ENCODE peak calls at places on chromosomes 1 and 21, in ten cellular contexts. F is uterus, K is astrocyte, W is A549, U is gastrocnemius medialis, N is transverse colon, D is heart left ventricle, P is cardiac fibroblast, G is AG04450, J is prostate gland. E is an unnamed sample.

GRCh38 chr21:15367061-15367626 is 302.3 kb upstream of the NRIP1 start:
- DNase-seq in F (no peak), K (no peak), W (no peak), U (no peak), N (no peak), D (no peak), P (no peak), G (no peak), J (no peak), E (no peak)

GRCh38 chr1:151369621-151370048 is 2.9 kb downstream of the SELENBP1 start:
- DNase-seq in F (peak), K (no peak), W (no peak), U (no peak), N (peak), D (no peak), P (no peak), G (no peak), J (no peak), E (no peak)

GRCh38 chr1:239262538-239262937 is 123.8 kb upstream of the CHRM3 start:
- DNase-seq in F (no peak), K (no peak), W (no peak), U (no peak), N (no peak), D (no peak), P (no peak), G (no peak), J (no peak), E (no peak)

GRCh38 chr1:188170935-188171334 is 1342.2 kb downstream of the PLA2G4A start:
- DNase-seq in F (no peak), K (no peak), W (no peak), U (no peak), N (no peak), D (no peak), P (no peak), G (no peak), J (no peak), E (no peak)

GRCh38 chr1:207084701-207085180 is 3.9 kb upstream of the C4BPB start:
- DNase-seq in F (no peak), K (peak), W (peak), U (no peak), N (peak), D (peak), P (peak), G (peak), J (peak), E (peak)

GRCh38 chr1:228076796-228077430 is 5.6 kb upstream of the ARF1 start:
- DNase-seq in F (peak), K (no peak), W (no peak), U (no peak), N (peak), D (no peak), P (no peak), G (no peak), J (no peak), E (no peak)

GRCh38 chr1:64650411-64650810 is 94.5 kb upstream of the RAVER2 start:
- DNase-seq in F (no peak), K (peak), W (no peak), U (no peak), N (no peak), D (no peak), P (no peak), G (no peak), J (no peak), E (no peak)

GRCh38 chr1:221740941-221741363 is 937 bp downstream of the DUSP10 start:
- DNase-seq in F (no peak), K (no peak), W (no peak), U (no peak), N (peak), D (no peak), P (peak), G (no peak), J (peak), E (no peak)

GRCh38 chr1:228964178-228964819 is 229.0 kb downstream of the RHOU start:
- DNase-seq in F (peak), K (peak), W (no peak), U (no peak), N (peak), D (no peak), P (peak), G (peak), J (no peak), E (peak)

GRCh38 chr1:51728611-51729155 is 111.8 kb downstream of the OSBPL9 start:
- DNase-seq in F (no peak), K (peak), W (no peak), U (no peak), N (no peak), D (no peak), P (no peak), G (no peak), J (no peak), E (no peak)

GRCh38 chr1:15062479-15063099 is 91.0 kb upstream of the TMEM51 start:
- DNase-seq in F (no peak), K (no peak), W (no peak), U (no peak), N (no peak), D (no peak), P (peak), G (no peak), J (no peak), E (no peak)

GRCh38 chr1:182113879-182114626 is 52.5 kb upstream of the ZNF648 start:
- DNase-seq in F (no peak), K (peak), W (no peak), U (no peak), N (no peak), D (no peak), P (no peak), G (no peak), J (no peak), E (no peak)

GRCh38 chr1:202164271-202165037 is 4.1 kb upstream of the PTPN7 start:
- DNase-seq in F (no peak), K (no peak), W (no peak), U (no peak), N (peak), D (no peak), P (no peak), G (no peak), J (no peak), E (no peak)

GRCh38 chr1:197675475-197676324 is 99.6 kb downstream of the DENND1B start:
- DNase-seq in F (peak), K (no peak), W (no peak), U (peak), N (peak), D (peak), P (peak), G (no peak), J (no peak), E (no peak)

GRCh38 chr1:14320518-14320917 is 278.0 kb upstream of the KAZN start:
- DNase-seq in F (no peak), K (peak), W (no peak), U (no peak), N (no peak), D (no peak), P (peak), G (no peak), J (no peak), E (no peak)

GRCh38 chr1:111672338-111672737 is 52.7 kb downstream of the RAP1A start:
- DNase-seq in F (no peak), K (no peak), W (no peak), U (no peak), N (no peak), D (no peak), P (peak), G (peak), J (no peak), E (peak)

DNA sequence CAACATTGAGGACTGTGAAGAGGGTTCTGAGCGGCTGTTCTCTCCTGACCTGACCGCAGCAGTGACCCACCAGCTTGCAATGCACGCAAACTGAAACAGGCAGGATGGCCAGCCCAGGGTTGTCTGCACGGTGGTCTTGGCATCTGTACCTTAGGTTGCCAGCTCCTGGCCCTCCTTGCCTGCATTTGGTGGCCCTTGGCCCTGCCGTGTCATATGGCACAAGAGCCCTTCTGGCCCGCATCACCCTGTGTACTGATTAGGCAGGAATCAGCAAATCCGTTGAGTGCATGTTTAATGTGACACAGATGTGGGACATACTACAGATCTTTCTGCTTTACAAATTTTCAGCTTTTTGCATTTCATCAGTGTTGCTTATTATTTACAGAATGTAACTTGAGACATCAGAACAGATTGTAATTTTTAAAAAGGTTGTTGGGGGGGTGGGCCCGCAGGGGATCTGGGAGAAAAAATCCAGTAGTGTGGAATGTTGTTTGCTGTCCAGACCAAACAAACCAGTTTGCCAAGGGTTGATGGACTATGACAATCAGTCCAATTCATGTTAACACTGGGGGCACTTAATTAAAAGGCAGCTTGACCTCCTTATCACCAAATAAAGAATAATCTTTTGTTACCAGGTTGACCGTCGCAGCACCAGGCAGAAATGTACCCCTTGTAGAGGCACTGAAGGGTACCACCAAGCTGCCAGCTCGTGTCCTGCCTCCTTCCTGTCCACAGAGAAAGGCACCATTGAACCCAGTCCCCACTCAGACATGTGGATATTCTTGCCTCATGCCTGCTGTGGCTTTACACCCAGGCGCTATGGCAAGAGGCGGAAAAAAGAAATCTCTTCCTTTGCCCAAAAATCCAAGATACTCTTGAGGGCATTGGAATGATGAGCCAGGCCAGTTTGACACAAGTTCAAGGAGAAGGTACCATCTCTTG is 132.5 kb downstream of the DHRS3 start:
- DNase-seq in F (no peak), K (no peak), W (no peak), U (no peak), N (no peak), D (no peak), P (no peak), G (no peak), J (no peak), E (peak)
- H3K4me3 ChIP-seq in F (no peak), K (no peak), W (no peak), U (no peak), N (no peak), D (no peak), P (no peak), G (no peak), J (no peak), E (no peak)

GRCh38 chr1:234981758-234982157 is 146.9 kb downstream of the TOMM20 start:
- DNase-seq in F (no peak), K (no peak), W (no peak), U (no peak), N (no peak), D (no peak), P (no peak), G (no peak), J (no peak), E (no peak)
- TF ChIP-seq CTCF in F (no peak), K (no peak), W (no peak), U (no peak), N (no peak), D (no peak), P (no peak), G (no peak), J (no peak), E (no peak)

GRCh38 chr1:179813626-179814351 is 63.8 kb downstream of the TOR1AIP2 start:
- DNase-seq in F (no peak), K (no peak), W (no peak), U (no peak), N (no peak), D (no peak), P (no peak), G (no peak), J (no peak), E (no peak)
- H3K4me3 ChIP-seq in F (no peak), K (no peak), W (no peak), U (no peak), N (no peak), D (no peak), P (no peak), G (no peak), J (no peak), E (no peak)

GRCh38 chr1:153767519-153767918 is 7.7 kb upstream of the SLC27A3 start:
- DNase-seq in F (no peak), K (no peak), W (no peak), U (no peak), N (no peak), D (no peak), P (no peak), G (no peak), J (no peak), E (no peak)
- TF ChIP-seq CTCF in F (no peak), K (no peak), W (no peak), U (no peak), N (no peak), D (no peak), P (no peak), G (no peak), J (no peak), E (no peak)

GRCh38 chr1:218851601-218852000 is 322.1 kb upstream of the LYPLAL1 start:
- DNase-seq in F (no peak), K (peak), W (no peak), U (no peak), N (no peak), D (no peak), P (peak), G (peak), J (no peak), E (no peak)
- H3K4me3 ChIP-seq in F (no peak), K (no peak), W (no peak), U (no peak), N (no peak), D (no peak), P (no peak), G (no peak), J (no peak), E (no peak)

GRCh38 chr1:222824641-222825040 is 9.8 kb downstream of the DISP1 start:
- DNase-seq in F (no peak), K (peak), W (no peak), U (no peak), N (no peak), D (no peak), P (no peak), G (no peak), J (no peak), E (no peak)

GRCh38 chr1:222833484-222833883 is 18.6 kb downstream of the DISP1 start:
- DNase-seq in F (no peak), K (no peak), W (no peak), U (no peak), N (no peak), D (no peak), P (no peak), G (no peak), J (no peak), E (no peak)

GRCh38 chr1:222829868-222830267 is 15.0 kb downstream of the DISP1 start:
- DNase-seq in F (no peak), K (peak), W (no peak), U (no peak), N (no peak), D (no peak), P (peak), G (peak), J (no peak), E (peak)

GRCh38 chr1:222823673-222824072 is 8.8 kb downstream of the DISP1 start:
- DNase-seq in F (no peak), K (no peak), W (no peak), U (no peak), N (no peak), D (no peak), P (no peak), G (no peak), J (no peak), E (no peak)

DNA sequence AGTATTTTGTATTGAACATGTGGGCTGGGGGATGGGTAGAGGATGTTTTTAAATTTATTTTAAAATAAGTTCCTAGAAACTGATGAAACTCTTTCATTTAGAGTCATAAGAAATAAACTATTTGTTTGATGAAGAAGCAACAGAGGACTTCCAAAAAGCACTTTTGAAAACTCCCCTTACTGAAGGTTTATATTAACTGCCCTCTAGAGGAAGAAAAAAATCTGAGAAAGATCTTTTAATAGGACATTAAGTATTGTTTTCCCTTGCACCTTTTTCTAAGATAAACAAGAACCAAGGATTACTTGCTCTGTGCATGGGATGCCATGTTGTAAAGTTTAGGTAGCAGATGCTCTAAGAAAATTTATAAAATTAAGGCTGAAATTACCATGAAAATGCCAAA is 14.1 kb downstream of the DISP1 start:
- DNase-seq in F (no peak), K (no peak), W (no peak), U (no peak), N (no peak), D (no peak), P (no peak), G (no peak), J (no peak), E (no peak)
- TF ChIP-seq CTCF in F (no peak), K (no peak), W (peak), U (no peak), N (no peak), D (no peak), P (peak), G (peak), J (no peak), E (no peak)

GRCh38 chr1:234658143-234658542 is 48.2 kb upstream of the IRF2BP2 start:
- DNase-seq in F (no peak), K (peak), W (no peak), U (no peak), N (peak), D (no peak), P (peak), G (peak), J (peak), E (no peak)

GRCh38 chr1:234655328-234656069 is 45.5 kb upstream of the IRF2BP2 start:
- DNase-seq in F (no peak), K (no peak), W (no peak), U (no peak), N (no peak), D (no peak), P (no peak), G (no peak), J (no peak), E (no peak)

GRCh38 chr1:234659538-234659937 is 49.6 kb upstream of the IRF2BP2 start:
- DNase-seq in F (no peak), K (peak), W (peak), U (no peak), N (no peak), D (no peak), P (peak), G (peak), J (no peak), E (peak)

GRCh38 chr1:234656070-234656875 is 46.3 kb upstream of the IRF2BP2 start:
- DNase-seq in F (no peak), K (no peak), W (no peak), U (no peak), N (no peak), D (no peak), P (peak), G (no peak), J (no peak), E (no peak)

GRCh38 chr1:234656981-234657651 is 47.1 kb upstream of the IRF2BP2 start:
- DNase-seq in F (no peak), K (peak), W (peak), U (no peak), N (peak), D (no peak), P (peak), G (peak), J (peak), E (peak)
- H3K4me3 ChIP-seq in F (no peak), K (no peak), W (no peak), U (no peak), N (no peak), D (no peak), P (no peak), G (no peak), J (no peak), E (no peak)

E was measured in HFF-Myc.